ENCODE peak calls at places on chromosomes 1 and 21, in nine cellular contexts. Y is GM13977, Q is lower leg skin, Z is fibroblast of lung, K is tibial nerve, E is gastrocnemius medialis, V is bronchial epithelial cell, G is SK-N-SH, J is colonic mucosa. M is an unnamed sample.

GRCh38 chr1:88683516-88683847 is 591 bp upstream of the PKN2 start:
- DNase-seq in G (no peak), Y (peak), J (peak), V (no peak), K (peak), Q (peak), E (no peak), Z (no peak), M (no peak)

GRCh38 chr1:6602669-6603423 is at the start of gene KLHL21:
- DNase-seq in Q (peak), J (peak), Z (peak), V (peak), G (peak), E (peak), Y (peak), K (peak), M (peak)

GRCh38 chr1:166902279-166902678 is 26.2 kb upstream of the TADA1 start:
- DNase-seq in E (no peak), Y (no peak), Z (no peak), Q (no peak), K (no peak), G (no peak), J (no peak), V (peak), M (no peak)

GRCh38 chr1:12518956-12519707 is 98.9 kb downstream of the DHRS3 start:
- DNase-seq in K (peak), V (no peak), Y (no peak), Q (peak), E (peak), G (no peak), J (peak), Z (peak), M (no peak)

GRCh38 chr1:233328661-233329498 is 1.4 kb downstream of the MAP3K21 start:
- DNase-seq in Y (no peak), Q (no peak), J (peak), E (no peak), V (peak), G (no peak), K (no peak), Z (no peak), M (no peak)

GRCh38 chr21:35394634-35395369 is 345.7 kb upstream of the RUNX1 start:
- DNase-seq in V (peak), E (no peak), K (no peak), J (no peak), Q (no peak), G (no peak), Y (no peak), Z (no peak), M (no peak)

GRCh38 chr1:53398585-53399365 is 60.4 kb upstream of the DMRTB1 start:
- DNase-seq in J (no peak), E (no peak), G (no peak), Z (no peak), V (no peak), Y (no peak), K (no peak), Q (peak), M (no peak)

GRCh38 chr21:42609806-42610205 is 43.6 kb upstream of the PDE9A start:
- DNase-seq in K (no peak), E (no peak), G (no peak), J (no peak), Q (peak), V (no peak), Z (no peak), Y (peak), M (no peak)

GRCh38 chr1:168786476-168787330 is 57.7 kb upstream of the DPT start:
- DNase-seq in V (no peak), Z (no peak), J (no peak), Q (no peak), K (no peak), E (no peak), G (no peak), Y (no peak), M (no peak)

GRCh38 chr21:45421071-45421845 is 16.3 kb downstream of the COL18A1 start:
- DNase-seq in J (no peak), E (no peak), V (peak), Y (no peak), Z (no peak), K (no peak), G (peak), Q (peak), M (no peak)

GRCh38 chr1:179036844-179037465 is 11.3 kb downstream of the FAM20B start:
- DNase-seq in V (peak), E (no peak), K (no peak), Q (no peak), Y (peak), Z (no peak), G (no peak), J (no peak), M (no peak)

GRCh38 chr1:248670003-248670402 is 14.7 kb upstream of the OR2T27 start:
- DNase-seq in Q (no peak), V (no peak), E (no peak), K (no peak), Z (peak), Y (no peak), G (no peak), J (no peak), M (no peak)

GRCh38 chr1:12339861-12340557 is 110.2 kb downstream of the VPS13D start:
- DNase-seq in J (no peak), Z (no peak), Y (no peak), K (no peak), Q (no peak), G (peak), V (no peak), E (no peak), M (no peak)

GRCh38 chr1:1163538-1164070 is 10.1 kb upstream of the TTLL10 start:
- DNase-seq in K (no peak), V (no peak), Y (no peak), Q (no peak), Z (no peak), E (no peak), J (no peak), G (no peak), M (no peak)

GRCh38 chr21:42785666-42786427 is 93.5 kb downstream of the WDR4 start:
- DNase-seq in Z (no peak), K (no peak), Q (no peak), V (no peak), Y (no peak), E (no peak), J (no peak), G (no peak), M (no peak)

DNA sequence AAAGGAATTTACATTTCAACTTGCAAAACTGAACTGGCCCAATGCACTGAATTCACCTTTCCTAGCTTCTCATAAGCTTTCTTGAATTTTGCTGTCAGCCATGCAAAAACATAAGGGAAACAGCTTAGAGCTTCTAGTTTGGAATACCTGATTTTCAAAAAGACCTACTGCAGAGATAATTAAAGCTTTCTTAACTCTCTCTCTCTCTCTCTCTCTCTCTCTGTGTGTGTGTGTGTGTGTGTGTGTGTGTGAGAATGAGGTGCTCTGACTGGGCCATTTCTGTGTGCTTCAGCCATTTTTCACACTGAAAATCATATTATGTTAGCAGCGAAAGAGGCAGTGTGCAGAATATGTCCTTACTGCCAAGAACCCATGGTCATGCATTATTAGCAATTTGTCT is 61.6 kb downstream of the SYT6 start:
- DNase-seq in Y (no peak), K (no peak), V (no peak), Z (no peak), E (no peak), J (no peak), Q (no peak), G (no peak), M (no peak)
- TF ChIP-seq CTCF in Y (no peak), K (no peak), V (no peak), Z (no peak), E (no peak), J (no peak), Q (no peak), G (no peak), M (no peak)

GRCh38 chr1:20087668-20088067 is 17.7 kb downstream of the PLA2G5 start:
- DNase-seq in V (no peak), Z (no peak), J (no peak), K (no peak), Q (no peak), E (no peak), Y (no peak), G (no peak), M (no peak)
- TF ChIP-seq CTCF in V (no peak), Z (no peak), J (no peak), K (no peak), Q (no peak), E (no peak), Y (peak), G (peak), M (no peak)

GRCh38 chr1:26360051-26360806 is 6.3 kb upstream of the CRYBG2 start:
- DNase-seq in Y (peak), E (no peak), V (no peak), Z (no peak), Q (no peak), G (peak), J (no peak), K (no peak), M (no peak)
- TF ChIP-seq CTCF in Y (no peak), E (no peak), V (no peak), Z (no peak), Q (no peak), G (no peak), J (no peak), K (no peak), M (no peak)

DNA sequence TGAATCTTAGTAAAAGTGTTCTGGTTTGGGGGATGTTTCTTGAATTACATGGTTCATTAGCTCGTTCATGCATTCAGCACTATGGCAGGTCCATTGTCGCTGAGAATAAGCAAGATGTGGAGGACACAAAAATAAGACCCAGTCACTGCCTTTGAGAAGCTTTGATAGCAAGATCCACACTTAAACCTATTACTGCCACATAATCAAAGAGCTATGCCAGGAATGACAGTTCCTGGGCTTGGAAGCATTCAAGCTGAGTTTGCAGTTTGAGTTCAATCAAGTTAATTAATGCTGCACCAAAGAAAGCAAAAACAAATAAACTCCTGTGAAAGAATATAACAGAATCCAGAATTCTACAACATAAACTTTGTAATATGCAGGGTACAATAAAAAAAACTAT is 131.8 kb downstream of the MIS18A start:
- DNase-seq in E (no peak), K (no peak), Z (no peak), Y (no peak), V (no peak), J (no peak), G (no peak), Q (no peak), M (no peak)
- TF ChIP-seq CTCF in E (no peak), K (no peak), Z (no peak), Y (no peak), V (no peak), J (no peak), G (no peak), Q (no peak), M (no peak)

GRCh38 chr1:65440915-65441314 is 20.4 kb downstream of the LEPR start:
- DNase-seq in G (no peak), E (no peak), J (no peak), Z (no peak), Q (no peak), Y (no peak), V (no peak), K (no peak), M (no peak)
- TF ChIP-seq CTCF in G (no peak), E (no peak), J (no peak), Z (no peak), Q (no peak), Y (no peak), V (no peak), K (no peak), M (no peak)

DNA sequence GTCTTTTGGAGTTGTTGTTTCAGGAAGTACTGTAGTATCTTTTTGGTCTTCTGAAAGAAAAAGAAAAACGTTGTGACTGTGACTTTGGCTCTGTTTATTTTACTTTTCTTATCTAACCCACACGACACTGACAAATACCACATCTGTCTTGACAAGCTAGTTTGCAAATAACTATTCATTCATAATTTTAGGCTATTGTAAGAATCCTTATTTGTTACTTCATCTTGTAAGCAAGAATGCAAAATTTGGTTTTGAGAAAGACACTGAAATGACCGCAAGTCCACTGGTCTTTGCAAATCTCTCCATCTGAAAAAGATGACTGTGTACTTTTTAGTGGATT is 12.7 kb downstream of the TGFB2 start:
- DNase-seq in G (no peak), Q (no peak), K (no peak), J (no peak), Y (no peak), V (no peak), Z (no peak), E (no peak), M (no peak)
- TF ChIP-seq CTCF in G (no peak), Q (no peak), K (no peak), J (no peak), Y (no peak), V (no peak), Z (no peak), E (no peak), M (no peak)

DNA sequence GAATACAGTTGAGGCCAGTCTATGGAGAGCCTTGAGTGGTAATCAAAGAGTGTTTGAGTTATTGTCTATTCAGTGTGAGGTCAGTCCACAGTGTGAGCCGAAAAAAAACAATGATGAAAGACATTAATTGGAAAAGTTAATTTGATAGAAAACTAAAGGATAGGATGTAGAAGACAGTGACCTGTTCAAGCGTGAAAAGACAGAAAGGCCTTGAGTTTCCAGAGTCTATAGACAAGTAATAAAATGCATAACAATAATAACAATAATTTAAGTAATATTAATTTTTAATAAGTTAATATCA is 90.4 kb downstream of the SLC30A10 start:
- DNase-seq in G (no peak), Z (no peak), E (no peak), Q (no peak), Y (no peak), J (no peak), K (no peak), V (no peak), M (no peak)
- TF ChIP-seq CTCF in G (no peak), Z (no peak), E (no peak), Q (no peak), Y (no peak), J (peak), K (no peak), V (no peak), M (no peak)

DNA sequence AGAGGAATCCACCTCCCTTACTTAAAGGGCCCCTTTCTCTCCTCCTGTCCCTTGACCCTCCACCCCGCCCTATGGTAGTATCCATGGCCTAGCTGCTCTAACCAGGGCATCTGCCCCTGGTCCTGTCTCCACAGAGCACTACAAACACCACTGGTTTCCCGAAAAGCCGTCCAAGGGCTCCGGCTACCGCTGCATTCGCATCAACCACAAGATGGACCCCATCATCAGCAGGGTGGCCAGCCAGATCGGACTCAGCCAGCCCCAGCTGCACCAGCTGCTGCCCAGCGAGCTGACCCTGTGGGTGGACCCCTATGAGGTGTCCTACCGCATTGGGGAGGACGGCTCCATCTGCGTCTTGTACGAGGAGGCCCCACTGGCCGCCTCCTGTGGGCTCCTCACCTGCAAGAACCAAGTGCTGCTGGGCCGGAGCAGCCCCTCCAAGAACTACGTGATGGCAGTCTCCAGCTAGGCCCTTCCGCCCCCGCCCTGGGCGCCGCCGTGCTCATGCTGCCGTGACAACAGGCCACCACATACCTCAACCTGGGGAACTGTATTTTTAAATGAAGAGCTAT is 1.7 kb downstream of the BTG2 start:
- DNase-seq in E (no peak), Z (no peak), V (no peak), K (no peak), G (no peak), Q (no peak), J (peak), Y (no peak), M (no peak)
- TF ChIP-seq CTCF in E (no peak), Z (no peak), V (no peak), K (no peak), G (no peak), Q (no peak), J (no peak), Y (peak), M (no peak)

DNA sequence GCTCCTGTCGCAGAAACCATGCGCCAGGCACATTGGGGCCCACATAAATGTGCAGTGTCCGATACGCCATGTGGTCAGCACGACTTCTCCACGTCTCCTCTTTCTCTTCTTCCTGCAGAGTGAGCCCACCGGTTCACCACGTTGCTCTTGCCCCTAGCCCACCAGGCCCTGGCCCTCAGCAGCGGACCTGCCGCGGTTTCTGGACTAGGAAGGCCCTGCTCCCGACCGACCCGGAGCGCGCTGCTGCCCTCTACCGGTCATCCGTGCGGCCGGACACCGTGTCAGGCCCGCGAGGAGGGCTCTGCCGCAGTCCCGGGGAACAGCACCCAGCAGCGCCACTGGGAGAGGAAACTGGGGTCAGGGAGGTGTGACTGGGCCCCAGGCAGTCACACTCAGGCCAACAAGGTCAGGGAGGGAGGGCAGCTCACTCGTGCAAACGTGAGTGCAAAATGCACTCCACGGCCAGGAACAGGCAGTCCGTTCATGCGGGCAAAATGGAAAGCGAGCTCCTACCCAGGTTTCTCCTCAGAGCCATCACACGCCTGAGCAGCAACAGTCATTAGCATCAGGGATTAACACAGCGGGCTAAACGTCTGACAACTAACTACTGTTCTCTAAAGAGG is 13.7 kb downstream of the TLR5 start:
- DNase-seq in Y (peak), J (peak), E (peak), K (peak), V (no peak), Q (peak), G (peak), Z (peak), M (no peak)
- TF ChIP-seq CTCF in Y (peak), J (peak), E (peak), K (peak), V (peak), Q (no peak), G (peak), Z (peak), M (peak)

GRCh38 chr1:215521279-215521678 is 45.8 kb upstream of the KCTD3 start:
- DNase-seq in J (no peak), Q (no peak), E (no peak), Y (no peak), K (no peak), Z (no peak), V (no peak), G (no peak), M (no peak)

GRCh38 chr1:215523128-215523861 is 43.8 kb upstream of the KCTD3 start:
- DNase-seq in Z (peak), J (no peak), E (no peak), Y (no peak), V (peak), K (no peak), Q (no peak), G (no peak), M (no peak)

GRCh38 chr1:215518594-215518993 is 48.5 kb upstream of the KCTD3 start:
- DNase-seq in Z (no peak), J (no peak), E (no peak), G (no peak), Q (no peak), V (no peak), Y (no peak), K (no peak), M (no peak)

GRCh38 chr1:215517441-215517891 is 49.6 kb upstream of the KCTD3 start:
- DNase-seq in K (no peak), Z (peak), J (no peak), G (no peak), Y (no peak), V (peak), Q (no peak), E (no peak), M (peak)
- TF ChIP-seq CTCF in K (no peak), Z (no peak), J (no peak), G (peak), Y (no peak), V (no peak), Q (no peak), E (no peak), M (peak)